ENCODE peak calls at places on chromosomes 6 and 20, in eight cellular contexts. O is NCI-H524 treated with DMSO at 0.1 percent for 48 hours, Q is right cardiac atrium, R is AG04449, M is GM12865, F is DMS79 treated with DMSO at 0.1 percent for 48 hours, P is non-pigmented ciliary epithelial cell, V is activated B cell treated with CpG ODN at 0.5 μM for 24 hours. E is an unnamed sample.

GRCh38 chr6:110661426-110661825 is 153.8 kb downstream of the CDK19 start:
- DNase-seq in R (no peak), O (no peak), F (no peak), P (no peak), V (no peak), Q (no peak), M (no peak), E (no peak)

GRCh38 chr6:107459283-107460073 is at the start of gene PDSS2:
- DNase-seq in R (peak), P (peak), F (peak), M (peak), Q (peak), V (peak), O (peak), E (peak)

GRCh38 chr6:108876929-108877775 is 28.9 kb downstream of the ARMC2 start:
- DNase-seq in M (no peak), R (peak), O (no peak), F (no peak), V (no peak), Q (peak), P (peak), E (peak)

GRCh38 chr20:4322499-4322898 is 307.1 kb upstream of the RNF24 start:
- DNase-seq in F (no peak), Q (no peak), M (peak), P (no peak), O (no peak), R (no peak), V (no peak), E (no peak)

GRCh38 chr6:82376636-82377035 is 13.0 kb downstream of the TPBG start:
- DNase-seq in O (no peak), Q (peak), M (no peak), V (no peak), P (no peak), R (no peak), F (no peak), E (no peak)

GRCh38 chr6:167848783-167849182 is 22.1 kb downstream of the AFDN start:
- DNase-seq in F (no peak), M (no peak), P (no peak), Q (no peak), V (no peak), R (no peak), O (no peak), E (no peak)

GRCh38 chr6:75130784-75131183 is 75.1 kb downstream of the COL12A1 start:
- DNase-seq in P (no peak), V (no peak), Q (no peak), O (no peak), M (no peak), F (no peak), R (no peak), E (no peak)

GRCh38 chr6:24858154-24858801 is 59.6 kb upstream of the ARMH2 start:
- DNase-seq in M (peak), Q (no peak), O (no peak), P (no peak), R (no peak), F (no peak), V (peak), E (no peak)

GRCh38 chr6:7615611-7616383 is 25.8 kb downstream of the SNRNP48 start:
- DNase-seq in Q (no peak), R (no peak), F (peak), O (peak), M (peak), P (peak), V (no peak), E (no peak)

E was measured in BJ.